ENCODE peak calls at places on chromosomes 12 and 14, in seven cellular contexts. One of them, this sample, is unnamed.

GRCh38 chr12:57452937-57453509 is 2.1 kb upstream of the INHBE start:
- DNase-seq in lung: peak; percentile 77
- DNase-seq in CD4-positive, alpha-beta T cell: peak; percentile 33
- DNase-seq in GM23248: peak; percentile 89
- DNase-seq in left lung: peak; percentile 90
- DNase-seq in tibial nerve: peak; percentile 88
- DNase-seq in RWPE1: peak; percentile 53
- DNase-seq in this sample: peak; percentile 87

GRCh38 chr14:38391334-38391733 is 135.4 kb upstream of the CLEC14A start:
- DNase-seq in lung: no peak
- DNase-seq in CD4-positive, alpha-beta T cell: no peak
- DNase-seq in GM23248: peak; percentile 57
- DNase-seq in left lung: no peak
- DNase-seq in tibial nerve: no peak
- DNase-seq in RWPE1: no peak
- DNase-seq in this sample: no peak

GRCh38 chr14:52922656-52923055 is 28.2 kb downstream of the FERMT2 start:
- DNase-seq in lung: no peak
- DNase-seq in CD4-positive, alpha-beta T cell: no peak
- DNase-seq in GM23248: peak; percentile 83
- DNase-seq in left lung: no peak
- DNase-seq in tibial nerve: no peak
- DNase-seq in RWPE1: no peak
- DNase-seq in this sample: no peak

GRCh38 chr12:14955876-14956811 is 5.3 kb downstream of the ARHGDIB start:
- DNase-seq in lung: no peak
- DNase-seq in CD4-positive, alpha-beta T cell: no peak
- DNase-seq in GM23248: no peak
- DNase-seq in left lung: no peak
- DNase-seq in tibial nerve: no peak
- DNase-seq in RWPE1: no peak
- DNase-seq in this sample: no peak

GRCh38 chr12:52818376-52818775 is 4.5 kb upstream of the KRT4 start:
- DNase-seq in lung: no peak
- DNase-seq in CD4-positive, alpha-beta T cell: no peak
- DNase-seq in GM23248: no peak
- DNase-seq in left lung: no peak
- DNase-seq in tibial nerve: no peak
- DNase-seq in RWPE1: no peak
- DNase-seq in this sample: no peak

GRCh38 chr14:92728781-92729364 is 19.6 kb downstream of the LGMN start:
- DNase-seq in lung: peak; percentile 42
- DNase-seq in CD4-positive, alpha-beta T cell: no peak
- DNase-seq in GM23248: no peak
- DNase-seq in left lung: no peak
- DNase-seq in tibial nerve: no peak
- DNase-seq in RWPE1: peak; percentile 84
- DNase-seq in this sample: no peak

GRCh38 chr12:55019784-55020183 is at the start of gene NEUROD4:
- DNase-seq in lung: peak; percentile 60
- DNase-seq in CD4-positive, alpha-beta T cell: no peak
- DNase-seq in GM23248: peak; percentile 82
- DNase-seq in left lung: peak; percentile 61
- DNase-seq in tibial nerve: peak; percentile 6
- DNase-seq in RWPE1: peak; percentile 49
- DNase-seq in this sample: no peak

GRCh38 chr12:52506858-52507715 is 13.1 kb downstream of the KRT5 start:
- DNase-seq in lung: no peak
- DNase-seq in CD4-positive, alpha-beta T cell: no peak
- DNase-seq in GM23248: peak; percentile 77
- DNase-seq in left lung: no peak
- DNase-seq in tibial nerve: no peak
- DNase-seq in RWPE1: no peak
- DNase-seq in this sample: no peak

GRCh38 chr14:91252901-91253794 is 8.6 kb upstream of the GPR68 start:
- DNase-seq in lung: no peak
- DNase-seq in CD4-positive, alpha-beta T cell: no peak
- DNase-seq in GM23248: peak; percentile 70
- DNase-seq in left lung: peak; percentile 92
- DNase-seq in tibial nerve: no peak
- DNase-seq in RWPE1: peak; percentile 31
- DNase-seq in this sample: peak; percentile 77

GRCh38 chr12:80183939-80184338 is 84.6 kb downstream of the OTOGL start:
- DNase-seq in lung: no peak
- DNase-seq in CD4-positive, alpha-beta T cell: no peak
- DNase-seq in GM23248: peak; percentile 68
- DNase-seq in left lung: no peak
- DNase-seq in tibial nerve: no peak
- DNase-seq in RWPE1: no peak
- DNase-seq in this sample: no peak

GRCh38 chr14:61188936-61189808 is 92.0 kb downstream of the TMEM30B start:
- DNase-seq in lung: peak; percentile 38
- DNase-seq in CD4-positive, alpha-beta T cell: no peak
- DNase-seq in GM23248: peak; percentile 91
- DNase-seq in left lung: peak; percentile 82
- DNase-seq in tibial nerve: peak; percentile 38
- DNase-seq in RWPE1: no peak
- DNase-seq in this sample: peak; percentile 81

GRCh38 chr12:45130881-45131281 is 80.0 kb upstream of the DBX2 start:
- DNase-seq in lung: no peak
- DNase-seq in CD4-positive, alpha-beta T cell: no peak
- DNase-seq in GM23248: peak; percentile 67
- DNase-seq in left lung: no peak
- DNase-seq in tibial nerve: peak; percentile 45
- DNase-seq in RWPE1: peak; percentile 51
- DNase-seq in this sample: no peak

GRCh38 chr12:91441996-91442395 is 259.4 kb upstream of the DCN start:
- DNase-seq in lung: no peak
- DNase-seq in CD4-positive, alpha-beta T cell: no peak
- DNase-seq in GM23248: no peak
- DNase-seq in left lung: no peak
- DNase-seq in tibial nerve: no peak
- DNase-seq in RWPE1: no peak
- DNase-seq in this sample: no peak

GRCh38 chr14:64773577-64773976 is 69.4 kb downstream of the PLEKHG3 start:
- DNase-seq in lung: no peak
- DNase-seq in CD4-positive, alpha-beta T cell: no peak
- DNase-seq in GM23248: no peak
- DNase-seq in left lung: no peak
- DNase-seq in tibial nerve: no peak
- DNase-seq in RWPE1: no peak
- DNase-seq in this sample: no peak

GRCh38 chr12:116657921-116658495 is 79.9 kb downstream of the SPRING1 start:
- DNase-seq in lung: no peak
- DNase-seq in CD4-positive, alpha-beta T cell: no peak
- DNase-seq in GM23248: no peak
- DNase-seq in left lung: no peak
- DNase-seq in tibial nerve: no peak
- DNase-seq in RWPE1: no peak
- DNase-seq in this sample: no peak

GRCh38 chr14:89165189-89165809 is 251.7 kb downstream of the FOXN3 start:
- DNase-seq in lung: no peak
- DNase-seq in CD4-positive, alpha-beta T cell: no peak
- DNase-seq in GM23248: peak; percentile 12
- DNase-seq in left lung: no peak
- DNase-seq in tibial nerve: no peak
- DNase-seq in RWPE1: no peak
- DNase-seq in this sample: no peak
- H3K27ac ChIP-seq in lung: peak overlapping the region; percentile 92
- H3K27ac ChIP-seq in CD4-positive, alpha-beta T cell: no peak overlapping the region
- H3K27ac ChIP-seq in GM23248: no peak overlapping the region
- H3K27ac ChIP-seq in left lung: peak overlapping the region; percentile 43
- H3K27ac ChIP-seq in tibial nerve: no peak overlapping the region
- H3K27ac ChIP-seq in RWPE1: no peak overlapping the region
- H3K27ac ChIP-seq in this sample: peak overlapping the region; percentile 18

GRCh38 chr12:103495783-103496456 is at the start of gene C12orf42:
- DNase-seq in lung: no peak
- DNase-seq in CD4-positive, alpha-beta T cell: no peak
- DNase-seq in GM23248: peak; percentile 47
- DNase-seq in left lung: peak; percentile 76
- DNase-seq in tibial nerve: peak; percentile 30
- DNase-seq in RWPE1: no peak
- DNase-seq in this sample: peak; percentile 72
- H3K27ac ChIP-seq in lung: no peak within 1 kb of the TSS
- H3K27ac ChIP-seq in CD4-positive, alpha-beta T cell: peak within 1 kb of the TSS; percentile 43
- H3K27ac ChIP-seq in GM23248: no peak within 1 kb of the TSS
- H3K27ac ChIP-seq in left lung: no peak within 1 kb of the TSS
- H3K27ac ChIP-seq in tibial nerve: no peak within 1 kb of the TSS
- H3K27ac ChIP-seq in RWPE1: no peak within 1 kb of the TSS
- H3K27ac ChIP-seq in this sample: no peak within 1 kb of the TSS

GRCh38 chr12:11540615-11541014 is 108.9 kb upstream of the ETV6 start:
- DNase-seq in lung: no peak
- DNase-seq in CD4-positive, alpha-beta T cell: no peak
- DNase-seq in GM23248: no peak
- DNase-seq in left lung: no peak
- DNase-seq in tibial nerve: no peak
- DNase-seq in RWPE1: no peak
- DNase-seq in this sample: no peak

GRCh38 chr12:11543513-11544168 is 105.8 kb upstream of the ETV6 start:
- DNase-seq in lung: no peak
- DNase-seq in CD4-positive, alpha-beta T cell: no peak
- DNase-seq in GM23248: no peak
- DNase-seq in left lung: no peak
- DNase-seq in tibial nerve: no peak
- DNase-seq in RWPE1: no peak
- DNase-seq in this sample: no peak

GRCh38 chr12:11542599-11542998 is 106.9 kb upstream of the ETV6 start:
- DNase-seq in lung: no peak
- DNase-seq in CD4-positive, alpha-beta T cell: no peak
- DNase-seq in GM23248: no peak
- DNase-seq in left lung: no peak
- DNase-seq in tibial nerve: no peak
- DNase-seq in RWPE1: no peak
- DNase-seq in this sample: no peak

GRCh38 chr12:11540156-11540555 is 109.3 kb upstream of the ETV6 start:
- DNase-seq in lung: no peak
- DNase-seq in CD4-positive, alpha-beta T cell: no peak
- DNase-seq in GM23248: no peak
- DNase-seq in left lung: peak; percentile 30
- DNase-seq in tibial nerve: no peak
- DNase-seq in RWPE1: no peak
- DNase-seq in this sample: peak; percentile 35

GRCh38 chr12:11545438-11546330 is 103.8 kb upstream of the ETV6 start:
- DNase-seq in lung: no peak
- DNase-seq in CD4-positive, alpha-beta T cell: peak; percentile 21
- DNase-seq in GM23248: no peak
- DNase-seq in left lung: no peak
- DNase-seq in tibial nerve: no peak
- DNase-seq in RWPE1: no peak
- DNase-seq in this sample: no peak
- H3K27ac ChIP-seq in lung: no peak overlapping the region
- H3K27ac ChIP-seq in CD4-positive, alpha-beta T cell: peak overlapping the region; percentile 86
- H3K27ac ChIP-seq in GM23248: no peak overlapping the region
- H3K27ac ChIP-seq in left lung: no peak overlapping the region
- H3K27ac ChIP-seq in tibial nerve: no peak overlapping the region
- H3K27ac ChIP-seq in RWPE1: no peak overlapping the region
- H3K27ac ChIP-seq in this sample: no peak overlapping the region

GRCh38 chr14:99475179-99475578 is 5.5 kb downstream of the SETD3 start:
- DNase-seq in lung: no peak
- DNase-seq in CD4-positive, alpha-beta T cell: no peak
- DNase-seq in GM23248: no peak
- DNase-seq in left lung: no peak
- DNase-seq in tibial nerve: no peak
- DNase-seq in RWPE1: no peak
- DNase-seq in this sample: no peak
- H3K27ac ChIP-seq in lung: no peak overlapping the region
- H3K27ac ChIP-seq in CD4-positive, alpha-beta T cell: no peak overlapping the region
- H3K27ac ChIP-seq in GM23248: no peak overlapping the region
- H3K27ac ChIP-seq in left lung: no peak overlapping the region
- H3K27ac ChIP-seq in tibial nerve: no peak overlapping the region
- H3K27ac ChIP-seq in RWPE1: no peak overlapping the region
- H3K27ac ChIP-seq in this sample: no peak overlapping the region

This sample was measured in kidney.